ENCODE peak calls at places on chromosomes 16 and 17, in five cellular contexts. U is esophagus squamous epithelium, J is PC-3, V is transverse colon, B is tibial artery. A is an unnamed sample. For H3K36me3, the result is how much of the 10 kb centered on the place peaks cover.

GRCh38 chr17:42653179-42654124 is 5.6 kb upstream of the TUBG2 start:
- DNase-seq in U (no peak), J (peak), V (peak), B (peak), A (peak)

GRCh38 chr17:61144876-61145564 is 254.6 kb upstream of the TBX2 start:
- DNase-seq in U (no peak), J (no peak), V (no peak), B (no peak), A (peak)

GRCh38 chr17:42399121-42399520 is 10.9 kb upstream of the STAT3 start:
- DNase-seq in U (no peak), J (no peak), V (no peak), B (no peak), A (no peak)

GRCh38 chr17:6413073-6413472 is 21.8 kb downstream of the AIPL1 start:
- DNase-seq in U (no peak), J (peak), V (no peak), B (no peak), A (peak)

GRCh38 chr17:34709108-34709779 is 129.9 kb downstream of the TMEM132E start:
- DNase-seq in U (no peak), J (no peak), V (no peak), B (no peak), A (no peak)

GRCh38 chr17:39209317-39210092 is 9.4 kb downstream of the RPL19 start:
- DNase-seq in U (no peak), J (no peak), V (peak), B (peak), A (peak)

GRCh38 chr16:46650224-46650623 is 29.0 kb upstream of the SHCBP1 start:
- DNase-seq in U (no peak), J (no peak), V (no peak), B (no peak), A (no peak)

GRCh38 chr17:1331708-1332107 is 52.2 kb downstream of the TRARG1 start:
- DNase-seq in U (no peak), J (no peak), V (no peak), B (no peak), A (no peak)

GRCh38 chr17:31460226-31460721 is 68.8 kb downstream of the RAB11FIP4 start:
- DNase-seq in U (no peak), J (no peak), V (no peak), B (no peak), A (no peak)

GRCh38 chr17:18946536-18946935 is 5.4 kb upstream of the SLC5A10 start:
- DNase-seq in U (no peak), J (no peak), V (no peak), B (no peak), A (no peak)

GRCh38 chr17:38465420-38466345 is 37.4 kb downstream of the ARHGAP23 start:
- DNase-seq in U (no peak), J (no peak), V (peak), B (peak), A (no peak)

GRCh38 chr17:77208217-77208808 is 67.5 kb downstream of the SEC14L1 start:
- DNase-seq in U (no peak), J (no peak), V (no peak), B (peak), A (peak)

GRCh38 chr16:89347807-89348206 is 130.3 kb downstream of the ZNF778 start:
- DNase-seq in U (no peak), J (no peak), V (no peak), B (no peak), A (no peak)

GRCh38 chr17:17568772-17569195 is 22.7 kb downstream of the PEMT start:
- DNase-seq in U (no peak), J (peak), V (peak), B (no peak), A (peak)

GRCh38 chr17:45310380-45311324 is 6.2 kb downstream of the MAP3K14 start:
- DNase-seq in U (no peak), J (peak), V (peak), B (no peak), A (no peak)

GRCh38 chr16:57535680-57536305 is 578 bp downstream of the CCDC102A start:
- DNase-seq in U (no peak), J (peak), V (peak), B (peak), A (peak)

GRCh38 chr16:11260596-11260966 is 4.6 kb upstream of the SOCS1 start:
- DNase-seq in U (no peak), J (no peak), V (no peak), B (no peak), A (no peak)

GRCh38 chr17:60079401-60079861 is 710 bp upstream of the HEATR6 start:
- DNase-seq in U (no peak), J (peak), V (no peak), B (no peak), A (peak)

GRCh38 chr16:3282103-3282746 is 1.1 kb upstream of the ZNF263 start:
- DNase-seq in U (no peak), J (peak), V (no peak), B (no peak), A (peak)

DNA sequence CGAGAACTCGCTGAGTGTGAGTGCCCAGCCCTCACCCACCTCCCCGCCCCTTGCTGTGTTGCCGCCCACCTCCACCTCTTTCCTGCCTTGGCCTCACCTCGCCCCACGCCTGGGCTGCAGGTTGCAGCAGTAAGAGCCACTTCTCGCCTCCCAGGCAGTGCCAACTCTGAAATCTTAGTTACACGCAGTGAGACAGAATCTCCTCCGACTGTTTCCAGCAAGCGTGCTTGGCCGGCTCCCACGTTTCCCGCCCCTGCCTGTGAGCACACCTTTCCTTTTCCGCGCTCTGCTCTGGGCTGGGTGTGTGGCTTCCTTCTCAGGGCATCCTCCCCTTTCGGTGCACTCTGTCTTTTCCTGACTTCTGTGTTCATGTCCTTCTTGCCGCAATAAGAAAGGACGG is 5.7 kb downstream of the ENGASE start:
- DNase-seq in U (no peak), J (no peak), V (no peak), B (no peak), A (no peak)
- H3K36me3 ChIP-seq in U (under half), J (under half), V (under half), B (half or more), A (under half)

DNA sequence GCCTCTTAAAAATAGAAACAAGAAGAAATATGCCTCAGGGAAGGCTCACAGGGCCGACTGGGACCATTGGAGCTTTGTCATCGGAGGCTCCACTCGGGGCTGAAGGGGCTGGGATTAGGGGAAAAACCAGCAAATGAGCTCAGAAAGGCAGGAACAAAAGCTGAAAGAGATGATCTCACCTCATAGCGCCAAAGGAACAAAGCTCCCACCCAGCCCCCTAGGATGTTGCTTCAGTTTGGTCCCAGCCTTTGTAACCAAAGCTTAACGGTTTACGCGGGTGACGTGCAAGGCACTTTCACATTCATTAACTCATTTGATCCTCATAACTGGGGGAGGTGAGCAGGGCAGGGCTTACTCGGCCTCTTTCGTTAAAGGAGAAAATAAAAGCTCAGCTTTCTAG is 168.5 kb upstream of the DYNLRB2 start:
- DNase-seq in U (no peak), J (no peak), V (no peak), B (no peak), A (no peak)
- H3K27ac ChIP-seq in U (no peak), J (no peak), V (no peak), B (no peak), A (no peak)

GRCh38 chr16:397736-398332 is 835 bp downstream of the NME4 start:
- DNase-seq in U (no peak), J (peak), V (peak), B (peak), A (peak)
- H3K4me3 ChIP-seq in U (peak), J (no peak), V (no peak), B (peak), A (no peak)

DNA sequence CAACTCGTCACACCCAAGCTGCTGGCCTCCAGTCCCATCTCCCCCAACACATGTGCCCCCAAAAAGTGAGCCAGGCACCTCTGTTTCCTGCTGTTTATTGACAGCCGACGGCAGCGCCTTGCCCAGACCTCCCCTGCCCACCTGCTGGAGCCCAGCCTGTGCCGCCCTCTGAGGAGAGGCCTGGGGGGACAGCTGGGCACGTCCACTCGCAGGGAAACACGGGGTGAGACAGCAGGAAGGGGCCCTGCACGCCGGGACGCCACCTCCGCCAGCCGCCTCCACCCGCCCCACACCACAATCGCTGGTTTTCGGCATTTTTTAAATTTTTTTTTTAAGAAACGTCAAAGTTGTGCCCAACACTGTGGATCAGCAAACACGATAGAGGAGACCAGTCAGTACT is 19.3 kb downstream of the CASKIN1 start:
- DNase-seq in U (no peak), J (no peak), V (no peak), B (no peak), A (no peak)
- H3K36me3 ChIP-seq in U (under half), J (under half), V (under half), B (half or more), A (under half)

GRCh38 chr17:63768433-63768832 is 5.0 kb downstream of the CCDC47 start:
- DNase-seq in U (no peak), J (no peak), V (no peak), B (no peak), A (no peak)
- H3K27ac ChIP-seq in U (no peak), J (no peak), V (no peak), B (no peak), A (no peak)

A was measured in endothelial cell of umbilical vein.